ENCODE peak calls at places on chromosomes 5 and 9, in nine cellular contexts. One of them, this sample, is unnamed.

GRCh38 chr5:43336159-43336558 is 22.9 kb upstream of the HMGCS1 start:
- DNase-seq in CD8-positive, alpha-beta T cell: no peak
- DNase-seq in psoas muscle: no peak
- DNase-seq in PC-9: no peak
- DNase-seq in RWPE2: no peak
- DNase-seq in heart right ventricle: no peak
- DNase-seq in A673: no peak
- DNase-seq in sigmoid colon: no peak
- DNase-seq in breast epithelium: no peak
- DNase-seq in this sample: no peak

GRCh38 chr9:124478014-124478753 is 27.9 kb downstream of the ADGRD2 start:
- DNase-seq in breast epithelium: no peak
- DNase-seq in PC-9: no peak
- DNase-seq in heart right ventricle: no peak
- DNase-seq in CD8-positive, alpha-beta T cell: no peak
- DNase-seq in A673: no peak
- DNase-seq in sigmoid colon: no peak
- DNase-seq in RWPE2: no peak
- DNase-seq in psoas muscle: no peak
- DNase-seq in this sample: no peak

GRCh38 chr5:149242339-149242738 is 29.3 kb upstream of the AFAP1L1 start:
- DNase-seq in RWPE2: no peak
- DNase-seq in CD8-positive, alpha-beta T cell: no peak
- DNase-seq in heart right ventricle: no peak
- DNase-seq in psoas muscle: no peak
- DNase-seq in PC-9: no peak
- DNase-seq in sigmoid colon: no peak
- DNase-seq in A673: no peak
- DNase-seq in breast epithelium: no peak
- DNase-seq in this sample: no peak

GRCh38 chr9:22144226-22144625 is 135.1 kb upstream of the CDKN2B start:
- DNase-seq in A673: no peak
- DNase-seq in sigmoid colon: no peak
- DNase-seq in breast epithelium: no peak
- DNase-seq in psoas muscle: no peak
- DNase-seq in PC-9: no peak
- DNase-seq in RWPE2: no peak
- DNase-seq in CD8-positive, alpha-beta T cell: no peak
- DNase-seq in heart right ventricle: no peak
- DNase-seq in this sample: no peak

GRCh38 chr9:100129772-100130171 is 30.7 kb downstream of the INVS start:
- DNase-seq in breast epithelium: no peak
- DNase-seq in PC-9: no peak
- DNase-seq in sigmoid colon: no peak
- DNase-seq in RWPE2: no peak
- DNase-seq in CD8-positive, alpha-beta T cell: no peak
- DNase-seq in heart right ventricle: no peak
- DNase-seq in psoas muscle: no peak
- DNase-seq in A673: no peak
- DNase-seq in this sample: no peak

GRCh38 chr5:95901676-95902646 is 59.7 kb downstream of the ELL2 start:
- DNase-seq in sigmoid colon: no peak
- DNase-seq in PC-9: no peak
- DNase-seq in psoas muscle: no peak
- DNase-seq in CD8-positive, alpha-beta T cell: no peak
- DNase-seq in breast epithelium: no peak
- DNase-seq in A673: peak
- DNase-seq in RWPE2: no peak
- DNase-seq in heart right ventricle: no peak
- DNase-seq in this sample: no peak

GRCh38 chr9:69882998-69883565 is 62.5 kb downstream of the CFAP95 start:
- DNase-seq in PC-9: no peak
- DNase-seq in heart right ventricle: no peak
- DNase-seq in A673: no peak
- DNase-seq in psoas muscle: no peak
- DNase-seq in CD8-positive, alpha-beta T cell: no peak
- DNase-seq in sigmoid colon: no peak
- DNase-seq in breast epithelium: no peak
- DNase-seq in RWPE2: no peak
- DNase-seq in this sample: no peak

GRCh38 chr9:106174331-106174730 is 480.0 kb downstream of the TMEM38B start:
- DNase-seq in psoas muscle: no peak
- DNase-seq in CD8-positive, alpha-beta T cell: no peak
- DNase-seq in breast epithelium: no peak
- DNase-seq in sigmoid colon: no peak
- DNase-seq in A673: no peak
- DNase-seq in PC-9: no peak
- DNase-seq in heart right ventricle: no peak
- DNase-seq in RWPE2: no peak
- DNase-seq in this sample: no peak

GRCh38 chr5:37730896-37731455 is 108.9 kb downstream of the GDNF start:
- DNase-seq in CD8-positive, alpha-beta T cell: no peak
- DNase-seq in heart right ventricle: no peak
- DNase-seq in sigmoid colon: no peak
- DNase-seq in RWPE2: no peak
- DNase-seq in PC-9: no peak
- DNase-seq in breast epithelium: no peak
- DNase-seq in psoas muscle: no peak
- DNase-seq in A673: no peak
- DNase-seq in this sample: no peak

GRCh38 chr9:125393426-125393825 is 131.8 kb downstream of the GAPVD1 start:
- DNase-seq in breast epithelium: no peak
- DNase-seq in sigmoid colon: no peak
- DNase-seq in CD8-positive, alpha-beta T cell: no peak
- DNase-seq in heart right ventricle: no peak
- DNase-seq in psoas muscle: no peak
- DNase-seq in A673: no peak
- DNase-seq in RWPE2: no peak
- DNase-seq in PC-9: no peak
- DNase-seq in this sample: no peak

GRCh38 chr9:89428901-89429890 is 68.7 kb downstream of the SEMA4D start:
- DNase-seq in breast epithelium: no peak
- DNase-seq in psoas muscle: no peak
- DNase-seq in A673: peak
- DNase-seq in PC-9: no peak
- DNase-seq in sigmoid colon: no peak
- DNase-seq in heart right ventricle: no peak
- DNase-seq in CD8-positive, alpha-beta T cell: peak
- DNase-seq in RWPE2: no peak
- DNase-seq in this sample: peak

GRCh38 chr9:36137392-36138004 is 965 bp downstream of the GLIPR2 start:
- DNase-seq in PC-9: no peak
- DNase-seq in RWPE2: no peak
- DNase-seq in psoas muscle: peak
- DNase-seq in sigmoid colon: peak
- DNase-seq in A673: no peak
- DNase-seq in breast epithelium: no peak
- DNase-seq in heart right ventricle: no peak
- DNase-seq in CD8-positive, alpha-beta T cell: no peak
- DNase-seq in this sample: no peak

GRCh38 chr9:131503626-131504465 is 1.1 kb downstream of the POMT1 start:
- DNase-seq in psoas muscle: no peak
- DNase-seq in A673: peak
- DNase-seq in PC-9: peak
- DNase-seq in sigmoid colon: no peak
- DNase-seq in heart right ventricle: no peak
- DNase-seq in breast epithelium: no peak
- DNase-seq in RWPE2: no peak
- DNase-seq in CD8-positive, alpha-beta T cell: peak
- DNase-seq in this sample: peak

GRCh38 chr9:134540441-134541372 is 100.9 kb upstream of the COL5A1 start:
- DNase-seq in PC-9: no peak
- DNase-seq in breast epithelium: no peak
- DNase-seq in CD8-positive, alpha-beta T cell: no peak
- DNase-seq in RWPE2: no peak
- DNase-seq in psoas muscle: no peak
- DNase-seq in A673: no peak
- DNase-seq in sigmoid colon: no peak
- DNase-seq in heart right ventricle: no peak
- DNase-seq in this sample: no peak

GRCh38 chr9:117415584-117415937 is 704 bp upstream of the ASTN2 start:
- DNase-seq in CD8-positive, alpha-beta T cell: no peak
- DNase-seq in breast epithelium: no peak
- DNase-seq in sigmoid colon: no peak
- DNase-seq in psoas muscle: no peak
- DNase-seq in heart right ventricle: no peak
- DNase-seq in PC-9: no peak
- DNase-seq in A673: no peak
- DNase-seq in RWPE2: no peak
- DNase-seq in this sample: no peak

GRCh38 chr9:98074119-98074990 is 17.8 kb downstream of the NANS start:
- DNase-seq in heart right ventricle: peak
- DNase-seq in A673: peak
- DNase-seq in PC-9: peak
- DNase-seq in sigmoid colon: no peak
- DNase-seq in RWPE2: no peak
- DNase-seq in CD8-positive, alpha-beta T cell: peak
- DNase-seq in psoas muscle: peak
- DNase-seq in breast epithelium: no peak
- DNase-seq in this sample: peak

GRCh38 chr5:140672455-140673186 is 755 bp downstream of the DND1 start:
- DNase-seq in heart right ventricle: peak
- DNase-seq in breast epithelium: no peak
- DNase-seq in PC-9: no peak
- DNase-seq in CD8-positive, alpha-beta T cell: no peak
- DNase-seq in RWPE2: peak
- DNase-seq in psoas muscle: peak
- DNase-seq in A673: no peak
- DNase-seq in sigmoid colon: no peak
- DNase-seq in this sample: no peak

GRCh38 chr5:401216-402034 is 41.6 kb upstream of the EXOC3 start:
- DNase-seq in RWPE2: no peak
- DNase-seq in CD8-positive, alpha-beta T cell: no peak
- DNase-seq in sigmoid colon: peak
- DNase-seq in A673: no peak
- DNase-seq in breast epithelium: peak
- DNase-seq in heart right ventricle: no peak
- DNase-seq in psoas muscle: no peak
- DNase-seq in PC-9: no peak
- DNase-seq in this sample: peak

GRCh38 chr9:133275105-133276000 is at the start of gene ABO:
- DNase-seq in breast epithelium: no peak
- DNase-seq in PC-9: no peak
- DNase-seq in CD8-positive, alpha-beta T cell: no peak
- DNase-seq in psoas muscle: no peak
- DNase-seq in heart right ventricle: peak
- DNase-seq in A673: no peak
- DNase-seq in sigmoid colon: no peak
- DNase-seq in RWPE2: no peak
- DNase-seq in this sample: peak
- TF ChIP-seq CTCF in breast epithelium: no peak
- TF ChIP-seq CTCF in PC-9: no peak
- TF ChIP-seq CTCF in CD8-positive, alpha-beta T cell: no peak
- TF ChIP-seq CTCF in psoas muscle: peak
- TF ChIP-seq CTCF in heart right ventricle: peak
- TF ChIP-seq CTCF in A673: no peak
- TF ChIP-seq CTCF in sigmoid colon: no peak
- TF ChIP-seq CTCF in RWPE2: no peak
- TF ChIP-seq CTCF in this sample: no peak

GRCh38 chr5:179974946-179975712 is 67.4 kb upstream of the TBC1D9B start:
- DNase-seq in heart right ventricle: peak
- DNase-seq in breast epithelium: no peak
- DNase-seq in RWPE2: no peak
- DNase-seq in PC-9: no peak
- DNase-seq in A673: peak
- DNase-seq in sigmoid colon: no peak
- DNase-seq in CD8-positive, alpha-beta T cell: no peak
- DNase-seq in psoas muscle: no peak
- DNase-seq in this sample: peak
- TF ChIP-seq CTCF in heart right ventricle: peak
- TF ChIP-seq CTCF in breast epithelium: no peak
- TF ChIP-seq CTCF in RWPE2: peak
- TF ChIP-seq CTCF in PC-9: peak
- TF ChIP-seq CTCF in A673: peak
- TF ChIP-seq CTCF in sigmoid colon: peak
- TF ChIP-seq CTCF in CD8-positive, alpha-beta T cell: no peak
- TF ChIP-seq CTCF in psoas muscle: peak
- TF ChIP-seq CTCF in this sample: peak

DNA sequence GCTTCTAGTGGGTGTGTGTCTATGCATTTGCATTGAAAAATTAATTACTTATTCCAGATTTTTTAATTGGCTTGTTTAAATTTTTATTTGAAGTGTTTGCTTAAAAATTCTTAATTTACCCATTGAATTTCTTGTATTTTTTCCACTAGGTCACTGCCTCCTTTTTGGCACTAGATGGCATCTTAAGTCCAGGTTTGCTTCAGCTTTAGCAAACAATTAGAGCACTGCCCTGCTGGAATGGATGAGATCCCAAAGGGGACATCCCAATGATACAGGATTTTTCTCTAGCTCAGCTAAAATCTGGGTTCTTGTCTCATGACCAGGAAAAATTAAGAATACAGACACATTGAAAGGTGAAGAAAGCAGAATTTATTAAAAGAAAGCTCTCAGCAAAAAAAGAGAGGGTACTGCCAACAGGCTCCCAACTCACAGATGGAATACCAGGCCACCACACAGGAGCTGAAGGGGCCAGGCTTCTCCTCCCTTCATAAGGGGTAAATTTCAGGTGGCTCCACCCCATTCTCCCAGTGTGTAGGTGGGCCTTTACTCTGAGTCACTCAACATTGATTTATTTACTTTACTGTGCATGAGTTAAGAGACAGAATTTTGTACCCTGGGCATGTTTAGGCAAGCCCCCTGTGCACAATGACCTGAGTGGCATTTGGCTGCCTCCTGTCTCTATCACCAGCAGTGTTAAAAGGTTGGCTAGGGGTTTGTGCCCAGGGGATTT is 532.4 kb downstream of the ANXA1 start:
- DNase-seq in PC-9: peak
- DNase-seq in A673: peak
- DNase-seq in heart right ventricle: no peak
- DNase-seq in breast epithelium: no peak
- DNase-seq in sigmoid colon: no peak
- DNase-seq in CD8-positive, alpha-beta T cell: no peak
- DNase-seq in psoas muscle: no peak
- DNase-seq in RWPE2: peak
- DNase-seq in this sample: no peak
- TF ChIP-seq CTCF in PC-9: peak
- TF ChIP-seq CTCF in A673: peak
- TF ChIP-seq CTCF in heart right ventricle: no peak
- TF ChIP-seq CTCF in breast epithelium: no peak
- TF ChIP-seq CTCF in sigmoid colon: no peak
- TF ChIP-seq CTCF in CD8-positive, alpha-beta T cell: no peak
- TF ChIP-seq CTCF in psoas muscle: peak
- TF ChIP-seq CTCF in RWPE2: peak
- TF ChIP-seq CTCF in this sample: peak

DNA sequence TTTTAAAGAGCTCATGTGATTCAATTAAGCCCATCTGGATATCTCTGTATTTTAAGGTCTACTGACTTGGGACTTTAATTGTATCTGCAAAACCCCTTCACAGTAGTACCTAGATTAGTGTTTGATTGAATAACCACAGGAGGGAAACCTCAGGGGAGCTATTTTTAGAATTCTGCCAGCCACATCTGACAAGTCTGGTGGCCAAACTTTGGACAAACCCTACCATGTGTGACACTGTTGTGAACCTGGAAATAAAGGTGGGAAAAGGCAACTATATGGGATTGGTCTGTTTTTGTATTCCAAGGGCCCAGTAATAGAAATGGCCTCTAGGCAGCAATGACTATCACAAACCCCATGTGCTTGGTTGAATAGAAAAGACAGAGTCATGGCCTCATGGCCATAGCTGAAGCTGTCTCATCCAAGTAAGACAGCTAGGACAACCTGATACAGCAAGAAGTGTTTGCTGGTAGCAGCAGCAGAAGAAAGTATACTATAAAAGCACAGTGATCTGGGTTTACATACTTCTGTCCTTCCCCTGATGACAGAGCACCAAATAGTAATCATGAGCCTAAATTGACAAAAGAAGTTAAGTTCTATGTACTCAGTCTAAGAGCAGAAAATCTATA is 189.6 kb downstream of the ARHGAP26 start:
- DNase-seq in sigmoid colon: no peak
- DNase-seq in CD8-positive, alpha-beta T cell: no peak
- DNase-seq in PC-9: no peak
- DNase-seq in heart right ventricle: no peak
- DNase-seq in psoas muscle: no peak
- DNase-seq in breast epithelium: no peak
- DNase-seq in A673: no peak
- DNase-seq in RWPE2: no peak
- DNase-seq in this sample: no peak
- TF ChIP-seq CTCF in sigmoid colon: no peak
- TF ChIP-seq CTCF in CD8-positive, alpha-beta T cell: no peak
- TF ChIP-seq CTCF in PC-9: no peak
- TF ChIP-seq CTCF in heart right ventricle: no peak
- TF ChIP-seq CTCF in psoas muscle: no peak
- TF ChIP-seq CTCF in breast epithelium: no peak
- TF ChIP-seq CTCF in A673: no peak
- TF ChIP-seq CTCF in RWPE2: no peak
- TF ChIP-seq CTCF in this sample: no peak

This sample was measured in GM10248.